ENCODE peak calls at places on chromosomes 4 and X, in ten cellular contexts. One of them, this sample, is unnamed.
A peak's percentile ranks its signal among the peaks of the same experiment; 100 is the strongest.

GRCh38 chrX:100768679-100769338 is 36.9 kb upstream of the SYTL4 start:
- DNase-seq in progenitor cell of endocrine pancreas: peak; percentile 80
- DNase-seq in NB4: peak; percentile 68
- DNase-seq in stimulated activated CD4-positive, alpha-beta T cell treated with anti-CD3 and anti-CD28 coated beads, Interleukin-2, amount 100 ng/mL, for 48 hours: peak; percentile 93
- DNase-seq in anterior cingulate cortex: peak; percentile 10
- DNase-seq in osteocyte: peak; percentile 93
- DNase-seq in hepatocyte: peak; percentile 86
- DNase-seq in GM23248: peak; percentile 53
- DNase-seq in astrocyte: peak; percentile 31
- DNase-seq in nephron progenitor cell: peak; percentile 90
- DNase-seq in this sample: peak; percentile 33

GRCh38 chr4:37689353-37689752 is 3.2 kb upstream of the RELL1 start:
- DNase-seq in progenitor cell of endocrine pancreas: no peak
- DNase-seq in astrocyte: no peak
- DNase-seq in anterior cingulate cortex: no peak
- DNase-seq in osteocyte: no peak
- DNase-seq in GM23248: peak; percentile 20
- DNase-seq in stimulated activated CD4-positive, alpha-beta T cell treated with anti-CD3 and anti-CD28 coated beads, Interleukin-2, amount 100 ng/mL, for 48 hours: no peak
- DNase-seq in hepatocyte: no peak
- DNase-seq in nephron progenitor cell: no peak
- DNase-seq in NB4: peak; percentile 33
- DNase-seq in this sample: peak; percentile 26

GRCh38 chr4:72568959-72569718 is at the start of gene ADAMTS3:
- DNase-seq in astrocyte: peak; percentile 65
- DNase-seq in hepatocyte: peak; percentile 85
- DNase-seq in nephron progenitor cell: peak; percentile 85
- DNase-seq in stimulated activated CD4-positive, alpha-beta T cell treated with anti-CD3 and anti-CD28 coated beads, Interleukin-2, amount 100 ng/mL, for 48 hours: no peak
- DNase-seq in osteocyte: no peak
- DNase-seq in anterior cingulate cortex: peak; percentile 66
- DNase-seq in progenitor cell of endocrine pancreas: peak; percentile 53
- DNase-seq in NB4: peak; percentile 6
- DNase-seq in GM23248: peak; percentile 67
- DNase-seq in this sample: no peak

GRCh38 chr4:143406523-143406922 is 69.8 kb downstream of the GAB1 start:
- DNase-seq in stimulated activated CD4-positive, alpha-beta T cell treated with anti-CD3 and anti-CD28 coated beads, Interleukin-2, amount 100 ng/mL, for 48 hours: peak; percentile 5
- DNase-seq in GM23248: peak; percentile 36
- DNase-seq in progenitor cell of endocrine pancreas: no peak
- DNase-seq in hepatocyte: peak; percentile 68
- DNase-seq in astrocyte: peak; percentile 54
- DNase-seq in osteocyte: peak; percentile 86
- DNase-seq in NB4: no peak
- DNase-seq in anterior cingulate cortex: peak; percentile 12
- DNase-seq in nephron progenitor cell: no peak
- DNase-seq in this sample: no peak

GRCh38 chr4:3766791-3767561 is 791 bp downstream of the ADRA2C start:
- DNase-seq in GM23248: no peak
- DNase-seq in nephron progenitor cell: peak; percentile 64
- DNase-seq in stimulated activated CD4-positive, alpha-beta T cell treated with anti-CD3 and anti-CD28 coated beads, Interleukin-2, amount 100 ng/mL, for 48 hours: no peak
- DNase-seq in NB4: no peak
- DNase-seq in astrocyte: no peak
- DNase-seq in hepatocyte: peak; percentile 48
- DNase-seq in anterior cingulate cortex: no peak
- DNase-seq in progenitor cell of endocrine pancreas: no peak
- DNase-seq in osteocyte: no peak
- DNase-seq in this sample: no peak

GRCh38 chr4:112279025-112279881 is 6.5 kb downstream of the TIFA start:
- DNase-seq in GM23248: no peak
- DNase-seq in hepatocyte: no peak
- DNase-seq in anterior cingulate cortex: no peak
- DNase-seq in NB4: peak; percentile 79
- DNase-seq in progenitor cell of endocrine pancreas: no peak
- DNase-seq in nephron progenitor cell: no peak
- DNase-seq in stimulated activated CD4-positive, alpha-beta T cell treated with anti-CD3 and anti-CD28 coated beads, Interleukin-2, amount 100 ng/mL, for 48 hours: no peak
- DNase-seq in osteocyte: no peak
- DNase-seq in astrocyte: no peak
- DNase-seq in this sample: peak; percentile 52

GRCh38 chr4:8046925-8047541 is 107.4 kb upstream of the AFAP1 start:
- DNase-seq in progenitor cell of endocrine pancreas: no peak
- DNase-seq in nephron progenitor cell: no peak
- DNase-seq in anterior cingulate cortex: peak; percentile 39
- DNase-seq in astrocyte: no peak
- DNase-seq in GM23248: no peak
- DNase-seq in stimulated activated CD4-positive, alpha-beta T cell treated with anti-CD3 and anti-CD28 coated beads, Interleukin-2, amount 100 ng/mL, for 48 hours: no peak
- DNase-seq in hepatocyte: no peak
- DNase-seq in osteocyte: no peak
- DNase-seq in NB4: peak; percentile 63
- DNase-seq in this sample: no peak

GRCh38 chr4:24988776-24989175 is 42.0 kb downstream of the LGI2 start:
- DNase-seq in GM23248: peak; percentile 74
- DNase-seq in stimulated activated CD4-positive, alpha-beta T cell treated with anti-CD3 and anti-CD28 coated beads, Interleukin-2, amount 100 ng/mL, for 48 hours: no peak
- DNase-seq in progenitor cell of endocrine pancreas: no peak
- DNase-seq in NB4: peak; percentile 64
- DNase-seq in nephron progenitor cell: no peak
- DNase-seq in osteocyte: no peak
- DNase-seq in hepatocyte: peak; percentile 26
- DNase-seq in anterior cingulate cortex: no peak
- DNase-seq in astrocyte: no peak
- DNase-seq in this sample: peak; percentile 13

GRCh38 chr4:113987382-113987930 is 8.0 kb upstream of the ARSJ start:
- DNase-seq in hepatocyte: no peak
- DNase-seq in NB4: no peak
- DNase-seq in astrocyte: no peak
- DNase-seq in osteocyte: no peak
- DNase-seq in GM23248: no peak
- DNase-seq in nephron progenitor cell: no peak
- DNase-seq in progenitor cell of endocrine pancreas: no peak
- DNase-seq in anterior cingulate cortex: no peak
- DNase-seq in stimulated activated CD4-positive, alpha-beta T cell treated with anti-CD3 and anti-CD28 coated beads, Interleukin-2, amount 100 ng/mL, for 48 hours: no peak
- DNase-seq in this sample: no peak

GRCh38 chr4:177673980-177674504 is 231.8 kb upstream of the AGA start:
- DNase-seq in astrocyte: no peak
- DNase-seq in hepatocyte: no peak
- DNase-seq in osteocyte: no peak
- DNase-seq in progenitor cell of endocrine pancreas: no peak
- DNase-seq in nephron progenitor cell: no peak
- DNase-seq in GM23248: no peak
- DNase-seq in stimulated activated CD4-positive, alpha-beta T cell treated with anti-CD3 and anti-CD28 coated beads, Interleukin-2, amount 100 ng/mL, for 48 hours: no peak
- DNase-seq in anterior cingulate cortex: no peak
- DNase-seq in NB4: no peak
- DNase-seq in this sample: no peak

GRCh38 chr4:184168406-184169019 is 49.2 kb downstream of the ENPP6 start:
- DNase-seq in hepatocyte: peak; percentile 89
- DNase-seq in stimulated activated CD4-positive, alpha-beta T cell treated with anti-CD3 and anti-CD28 coated beads, Interleukin-2, amount 100 ng/mL, for 48 hours: peak; percentile 73
- DNase-seq in progenitor cell of endocrine pancreas: peak; percentile 74
- DNase-seq in nephron progenitor cell: peak; percentile 89
- DNase-seq in NB4: peak; percentile 70
- DNase-seq in anterior cingulate cortex: peak; percentile 45
- DNase-seq in GM23248: peak; percentile 77
- DNase-seq in osteocyte: peak; percentile 92
- DNase-seq in astrocyte: peak; percentile 8
- DNase-seq in this sample: peak; percentile 3

GRCh38 chrX:134406230-134406794 is 53.7 kb upstream of the HPRT1 start:
- DNase-seq in osteocyte: no peak
- DNase-seq in stimulated activated CD4-positive, alpha-beta T cell treated with anti-CD3 and anti-CD28 coated beads, Interleukin-2, amount 100 ng/mL, for 48 hours: no peak
- DNase-seq in hepatocyte: peak; percentile 14
- DNase-seq in astrocyte: no peak
- DNase-seq in progenitor cell of endocrine pancreas: no peak
- DNase-seq in nephron progenitor cell: no peak
- DNase-seq in NB4: peak; percentile 0
- DNase-seq in anterior cingulate cortex: no peak
- DNase-seq in GM23248: no peak
- DNase-seq in this sample: no peak

GRCh38 chr4:141346144-141346543 is 125.4 kb downstream of the ZNF330 start:
- DNase-seq in hepatocyte: peak; percentile 53
- DNase-seq in stimulated activated CD4-positive, alpha-beta T cell treated with anti-CD3 and anti-CD28 coated beads, Interleukin-2, amount 100 ng/mL, for 48 hours: no peak
- DNase-seq in progenitor cell of endocrine pancreas: no peak
- DNase-seq in osteocyte: no peak
- DNase-seq in astrocyte: peak; percentile 48
- DNase-seq in NB4: peak; percentile 48
- DNase-seq in nephron progenitor cell: no peak
- DNase-seq in anterior cingulate cortex: no peak
- DNase-seq in GM23248: peak; percentile 83
- DNase-seq in this sample: peak; percentile 23

GRCh38 chr4:56388311-56388710 is 1.0 kb upstream of the AASDH start:
- DNase-seq in anterior cingulate cortex: no peak
- DNase-seq in osteocyte: no peak
- DNase-seq in hepatocyte: no peak
- DNase-seq in stimulated activated CD4-positive, alpha-beta T cell treated with anti-CD3 and anti-CD28 coated beads, Interleukin-2, amount 100 ng/mL, for 48 hours: no peak
- DNase-seq in astrocyte: no peak
- DNase-seq in progenitor cell of endocrine pancreas: no peak
- DNase-seq in GM23248: peak; percentile 39
- DNase-seq in NB4: peak; percentile 40
- DNase-seq in nephron progenitor cell: no peak
- DNase-seq in this sample: no peak

GRCh38 chr4:72505314-72505744 is 63.7 kb downstream of the ADAMTS3 start:
- DNase-seq in astrocyte: peak; percentile 39
- DNase-seq in GM23248: peak; percentile 70
- DNase-seq in hepatocyte: peak; percentile 63
- DNase-seq in osteocyte: no peak
- DNase-seq in nephron progenitor cell: peak; percentile 30
- DNase-seq in progenitor cell of endocrine pancreas: no peak
- DNase-seq in stimulated activated CD4-positive, alpha-beta T cell treated with anti-CD3 and anti-CD28 coated beads, Interleukin-2, amount 100 ng/mL, for 48 hours: no peak
- DNase-seq in NB4: peak; percentile 44
- DNase-seq in anterior cingulate cortex: no peak
- DNase-seq in this sample: peak; percentile 33

GRCh38 chr4:165204462-165204830 is 2.9 kb upstream of the KLHL2 start:
- DNase-seq in hepatocyte: no peak
- DNase-seq in NB4: peak; percentile 66
- DNase-seq in nephron progenitor cell: no peak
- DNase-seq in progenitor cell of endocrine pancreas: no peak
- DNase-seq in astrocyte: peak; percentile 42
- DNase-seq in GM23248: peak; percentile 73
- DNase-seq in anterior cingulate cortex: no peak
- DNase-seq in osteocyte: no peak
- DNase-seq in stimulated activated CD4-positive, alpha-beta T cell treated with anti-CD3 and anti-CD28 coated beads, Interleukin-2, amount 100 ng/mL, for 48 hours: no peak
- DNase-seq in this sample: peak; percentile 36

GRCh38 chr4:3765271-3766206 is 646 bp upstream of the ADRA2C start:
- DNase-seq in GM23248: peak; percentile 77
- DNase-seq in astrocyte: peak; percentile 59
- DNase-seq in NB4: no peak
- DNase-seq in hepatocyte: peak; percentile 82
- DNase-seq in progenitor cell of endocrine pancreas: peak; percentile 65
- DNase-seq in anterior cingulate cortex: peak; percentile 73
- DNase-seq in osteocyte: no peak
- DNase-seq in stimulated activated CD4-positive, alpha-beta T cell treated with anti-CD3 and anti-CD28 coated beads, Interleukin-2, amount 100 ng/mL, for 48 hours: no peak
- DNase-seq in nephron progenitor cell: peak; percentile 80
- DNase-seq in this sample: no peak

GRCh38 chrX:9845574-9845948 is 59.3 kb downstream of the SHROOM2 start:
- DNase-seq in stimulated activated CD4-positive, alpha-beta T cell treated with anti-CD3 and anti-CD28 coated beads, Interleukin-2, amount 100 ng/mL, for 48 hours: no peak
- DNase-seq in osteocyte: no peak
- DNase-seq in progenitor cell of endocrine pancreas: no peak
- DNase-seq in nephron progenitor cell: no peak
- DNase-seq in hepatocyte: no peak
- DNase-seq in GM23248: no peak
- DNase-seq in astrocyte: no peak
- DNase-seq in anterior cingulate cortex: no peak
- DNase-seq in NB4: no peak
- DNase-seq in this sample: no peak

GRCh38 chr4:2318476-2318875 is 56.6 kb upstream of the MXD4 start:
- DNase-seq in GM23248: no peak
- DNase-seq in hepatocyte: no peak
- DNase-seq in osteocyte: peak; percentile 78
- DNase-seq in progenitor cell of endocrine pancreas: no peak
- DNase-seq in NB4: no peak
- DNase-seq in astrocyte: no peak
- DNase-seq in anterior cingulate cortex: no peak
- DNase-seq in nephron progenitor cell: no peak
- DNase-seq in stimulated activated CD4-positive, alpha-beta T cell treated with anti-CD3 and anti-CD28 coated beads, Interleukin-2, amount 100 ng/mL, for 48 hours: no peak
- DNase-seq in this sample: no peak

GRCh38 chr4:173051697-173052096 is 116.9 kb upstream of the GALNT7 start:
- DNase-seq in nephron progenitor cell: no peak
- DNase-seq in osteocyte: no peak
- DNase-seq in anterior cingulate cortex: no peak
- DNase-seq in NB4: no peak
- DNase-seq in astrocyte: peak; percentile 18
- DNase-seq in hepatocyte: no peak
- DNase-seq in progenitor cell of endocrine pancreas: no peak
- DNase-seq in GM23248: no peak
- DNase-seq in stimulated activated CD4-positive, alpha-beta T cell treated with anti-CD3 and anti-CD28 coated beads, Interleukin-2, amount 100 ng/mL, for 48 hours: no peak
- DNase-seq in this sample: no peak

GRCh38 chr4:183284229-183284628 is 35.8 kb downstream of the CLDN22 start:
- DNase-seq in astrocyte: no peak
- DNase-seq in anterior cingulate cortex: no peak
- DNase-seq in osteocyte: no peak
- DNase-seq in hepatocyte: no peak
- DNase-seq in NB4: no peak
- DNase-seq in GM23248: no peak
- DNase-seq in nephron progenitor cell: no peak
- DNase-seq in progenitor cell of endocrine pancreas: no peak
- DNase-seq in stimulated activated CD4-positive, alpha-beta T cell treated with anti-CD3 and anti-CD28 coated beads, Interleukin-2, amount 100 ng/mL, for 48 hours: no peak
- DNase-seq in this sample: no peak

GRCh38 chrX:53714580-53715335 is 28.2 kb upstream of the HUWE1 start:
- DNase-seq in osteocyte: no peak
- DNase-seq in hepatocyte: no peak
- DNase-seq in GM23248: peak; percentile 40
- DNase-seq in astrocyte: peak; percentile 54
- DNase-seq in progenitor cell of endocrine pancreas: no peak
- DNase-seq in stimulated activated CD4-positive, alpha-beta T cell treated with anti-CD3 and anti-CD28 coated beads, Interleukin-2, amount 100 ng/mL, for 48 hours: peak; percentile 45
- DNase-seq in NB4: peak; percentile 85
- DNase-seq in nephron progenitor cell: no peak
- DNase-seq in anterior cingulate cortex: no peak
- DNase-seq in this sample: peak; percentile 40

GRCh38 chr4:173145111-173145510 is 23.5 kb upstream of the GALNT7 start:
- DNase-seq in osteocyte: no peak
- DNase-seq in hepatocyte: no peak
- DNase-seq in progenitor cell of endocrine pancreas: no peak
- DNase-seq in nephron progenitor cell: no peak
- DNase-seq in NB4: no peak
- DNase-seq in astrocyte: no peak
- DNase-seq in stimulated activated CD4-positive, alpha-beta T cell treated with anti-CD3 and anti-CD28 coated beads, Interleukin-2, amount 100 ng/mL, for 48 hours: no peak
- DNase-seq in anterior cingulate cortex: no peak
- DNase-seq in GM23248: no peak
- DNase-seq in this sample: no peak

GRCh38 chr4:25358515-25359275 is 18.4 kb upstream of the ANAPC4 start:
- DNase-seq in NB4: peak; percentile 21
- DNase-seq in anterior cingulate cortex: no peak
- DNase-seq in hepatocyte: peak; percentile 57
- DNase-seq in stimulated activated CD4-positive, alpha-beta T cell treated with anti-CD3 and anti-CD28 coated beads, Interleukin-2, amount 100 ng/mL, for 48 hours: no peak
- DNase-seq in astrocyte: no peak
- DNase-seq in osteocyte: no peak
- DNase-seq in progenitor cell of endocrine pancreas: no peak
- DNase-seq in GM23248: no peak
- DNase-seq in nephron progenitor cell: no peak
- DNase-seq in this sample: no peak

GRCh38 chr4:82753238-82753637 is 45.4 kb downstream of the SCD5 start:
- DNase-seq in GM23248: no peak
- DNase-seq in stimulated activated CD4-positive, alpha-beta T cell treated with anti-CD3 and anti-CD28 coated beads, Interleukin-2, amount 100 ng/mL, for 48 hours: no peak
- DNase-seq in osteocyte: no peak
- DNase-seq in anterior cingulate cortex: no peak
- DNase-seq in nephron progenitor cell: no peak
- DNase-seq in astrocyte: no peak
- DNase-seq in hepatocyte: peak; percentile 25
- DNase-seq in progenitor cell of endocrine pancreas: no peak
- DNase-seq in NB4: no peak
- DNase-seq in this sample: no peak

GRCh38 chr4:147975325-147975724 is 243.4 kb downstream of the ARHGAP10 start:
- DNase-seq in nephron progenitor cell: no peak
- DNase-seq in osteocyte: no peak
- DNase-seq in astrocyte: no peak
- DNase-seq in progenitor cell of endocrine pancreas: no peak
- DNase-seq in stimulated activated CD4-positive, alpha-beta T cell treated with anti-CD3 and anti-CD28 coated beads, Interleukin-2, amount 100 ng/mL, for 48 hours: no peak
- DNase-seq in GM23248: peak; percentile 79
- DNase-seq in anterior cingulate cortex: no peak
- DNase-seq in NB4: no peak
- DNase-seq in hepatocyte: no peak
- DNase-seq in this sample: no peak

GRCh38 chr4:8115916-8116315 is 42.7 kb downstream of the ABLIM2 start:
- DNase-seq in stimulated activated CD4-positive, alpha-beta T cell treated with anti-CD3 and anti-CD28 coated beads, Interleukin-2, amount 100 ng/mL, for 48 hours: no peak
- DNase-seq in osteocyte: no peak
- DNase-seq in NB4: no peak
- DNase-seq in anterior cingulate cortex: no peak
- DNase-seq in GM23248: no peak
- DNase-seq in nephron progenitor cell: no peak
- DNase-seq in astrocyte: no peak
- DNase-seq in progenitor cell of endocrine pancreas: no peak
- DNase-seq in hepatocyte: no peak
- DNase-seq in this sample: no peak

GRCh38 chr4:97665553-97665952 is 477.7 kb downstream of the STPG2 start:
- DNase-seq in osteocyte: no peak
- DNase-seq in astrocyte: no peak
- DNase-seq in stimulated activated CD4-positive, alpha-beta T cell treated with anti-CD3 and anti-CD28 coated beads, Interleukin-2, amount 100 ng/mL, for 48 hours: no peak
- DNase-seq in nephron progenitor cell: no peak
- DNase-seq in hepatocyte: no peak
- DNase-seq in anterior cingulate cortex: no peak
- DNase-seq in NB4: no peak
- DNase-seq in GM23248: no peak
- DNase-seq in progenitor cell of endocrine pancreas: no peak
- DNase-seq in this sample: no peak

This sample was measured in AML-193.